ENCODE peak calls at places on chromosomes 5 and 9, in seven cellular contexts. One of them, this sample, is unnamed.

GRCh38 chr5:76274566-76274965 is 128.5 kb upstream of the IQGAP2 start:
- DNase-seq in psoas muscle: no peak
- DNase-seq in SJSA1: no peak
- DNase-seq in fibroblast of the aortic adventitia: no peak
- DNase-seq in A673: peak
- DNase-seq in heart right ventricle: no peak
- DNase-seq in HL-60: no peak
- DNase-seq in this sample: no peak

GRCh38 chr5:88954511-88954910 is 71.5 kb upstream of the MEF2C start:
- DNase-seq in psoas muscle: no peak
- DNase-seq in heart right ventricle: no peak
- DNase-seq in HL-60: no peak
- DNase-seq in A673: no peak
- DNase-seq in SJSA1: no peak
- DNase-seq in fibroblast of the aortic adventitia: peak
- DNase-seq in this sample: no peak

GRCh38 chr5:42499016-42499415 is 75.8 kb downstream of the GHR start:
- DNase-seq in psoas muscle: no peak
- DNase-seq in A673: no peak
- DNase-seq in heart right ventricle: no peak
- DNase-seq in HL-60: no peak
- DNase-seq in SJSA1: no peak
- DNase-seq in fibroblast of the aortic adventitia: no peak
- DNase-seq in this sample: no peak

GRCh38 chr9:69546265-69546664 is 125.9 kb downstream of the APBA1 start:
- DNase-seq in A673: peak
- DNase-seq in psoas muscle: no peak
- DNase-seq in SJSA1: no peak
- DNase-seq in fibroblast of the aortic adventitia: no peak
- DNase-seq in heart right ventricle: no peak
- DNase-seq in HL-60: no peak
- DNase-seq in this sample: no peak

GRCh38 chr5:151523335-151523734 is 67.8 kb downstream of the FAT2 start:
- DNase-seq in heart right ventricle: no peak
- DNase-seq in fibroblast of the aortic adventitia: peak
- DNase-seq in HL-60: peak
- DNase-seq in SJSA1: peak
- DNase-seq in A673: peak
- DNase-seq in psoas muscle: no peak
- DNase-seq in this sample: peak

GRCh38 chr5:66876266-66876807 is 280.1 kb downstream of the MAST4 start:
- DNase-seq in HL-60: no peak
- DNase-seq in SJSA1: no peak
- DNase-seq in A673: no peak
- DNase-seq in fibroblast of the aortic adventitia: no peak
- DNase-seq in psoas muscle: no peak
- DNase-seq in heart right ventricle: no peak
- DNase-seq in this sample: no peak

GRCh38 chr9:80885894-80886293 is 803.5 kb downstream of the TLE1 start:
- DNase-seq in fibroblast of the aortic adventitia: peak
- DNase-seq in heart right ventricle: peak
- DNase-seq in SJSA1: no peak
- DNase-seq in psoas muscle: no peak
- DNase-seq in A673: peak
- DNase-seq in HL-60: peak
- DNase-seq in this sample: no peak

GRCh38 chr9:34513567-34514214 is 9.1 kb downstream of the ENHO start:
- DNase-seq in SJSA1: no peak
- DNase-seq in fibroblast of the aortic adventitia: peak
- DNase-seq in HL-60: no peak
- DNase-seq in A673: peak
- DNase-seq in heart right ventricle: no peak
- DNase-seq in psoas muscle: no peak
- DNase-seq in this sample: no peak

GRCh38 chr9:136985027-136985602 is 2.3 kb downstream of the LCNL1 start:
- DNase-seq in HL-60: no peak
- DNase-seq in A673: no peak
- DNase-seq in fibroblast of the aortic adventitia: no peak
- DNase-seq in SJSA1: no peak
- DNase-seq in heart right ventricle: no peak
- DNase-seq in psoas muscle: no peak
- DNase-seq in this sample: no peak

GRCh38 chr5:14809369-14810144 is 62.0 kb downstream of the ANKH start:
- DNase-seq in psoas muscle: peak
- DNase-seq in A673: peak
- DNase-seq in HL-60: peak
- DNase-seq in fibroblast of the aortic adventitia: peak
- DNase-seq in SJSA1: peak
- DNase-seq in heart right ventricle: peak
- DNase-seq in this sample: peak

GRCh38 chr9:96232539-96233241 is 69.3 kb downstream of the HSD17B3 start:
- DNase-seq in HL-60: peak
- DNase-seq in A673: peak
- DNase-seq in psoas muscle: peak
- DNase-seq in SJSA1: no peak
- DNase-seq in heart right ventricle: peak
- DNase-seq in fibroblast of the aortic adventitia: peak
- DNase-seq in this sample: peak

GRCh38 chr9:105385372-105385985 is 62.4 kb upstream of the FSD1L start:
- DNase-seq in HL-60: peak
- DNase-seq in psoas muscle: peak
- DNase-seq in heart right ventricle: peak
- DNase-seq in fibroblast of the aortic adventitia: peak
- DNase-seq in A673: no peak
- DNase-seq in SJSA1: no peak
- DNase-seq in this sample: peak

GRCh38 chr5:150538007-150538917 is 30.3 kb downstream of the NDST1 start:
- DNase-seq in fibroblast of the aortic adventitia: peak
- DNase-seq in psoas muscle: no peak
- DNase-seq in heart right ventricle: peak
- DNase-seq in HL-60: no peak
- DNase-seq in A673: no peak
- DNase-seq in SJSA1: no peak
- DNase-seq in this sample: peak

GRCh38 chr5:157494178-157494830 is 34.3 kb downstream of the NIPAL4 start:
- DNase-seq in A673: no peak
- DNase-seq in fibroblast of the aortic adventitia: no peak
- DNase-seq in HL-60: peak
- DNase-seq in psoas muscle: no peak
- DNase-seq in heart right ventricle: no peak
- DNase-seq in SJSA1: no peak
- DNase-seq in this sample: no peak

GRCh38 chr5:116848974-116849586 is 274.5 kb upstream of the SEMA6A start:
- DNase-seq in psoas muscle: no peak
- DNase-seq in heart right ventricle: no peak
- DNase-seq in SJSA1: no peak
- DNase-seq in fibroblast of the aortic adventitia: no peak
- DNase-seq in A673: no peak
- DNase-seq in HL-60: no peak
- DNase-seq in this sample: no peak

GRCh38 chr5:151448038-151448985 is 909 bp downstream of the SLC36A1 start:
- DNase-seq in psoas muscle: no peak
- DNase-seq in HL-60: peak
- DNase-seq in SJSA1: no peak
- DNase-seq in heart right ventricle: peak
- DNase-seq in fibroblast of the aortic adventitia: peak
- DNase-seq in A673: peak
- DNase-seq in this sample: peak

GRCh38 chr9:100933656-100934055 is 94.9 kb upstream of the PLPPR1 start:
- DNase-seq in HL-60: no peak
- DNase-seq in heart right ventricle: no peak
- DNase-seq in fibroblast of the aortic adventitia: peak
- DNase-seq in SJSA1: no peak
- DNase-seq in A673: no peak
- DNase-seq in psoas muscle: no peak
- DNase-seq in this sample: no peak

GRCh38 chr9:13728917-13729811 is 449.7 kb upstream of the MPDZ start:
- DNase-seq in SJSA1: no peak
- DNase-seq in HL-60: no peak
- DNase-seq in A673: no peak
- DNase-seq in fibroblast of the aortic adventitia: peak
- DNase-seq in psoas muscle: peak
- DNase-seq in heart right ventricle: peak
- DNase-seq in this sample: no peak

GRCh38 chr5:160543395-160543794 is 121.7 kb downstream of the PTTG1 start:
- DNase-seq in SJSA1: no peak
- DNase-seq in fibroblast of the aortic adventitia: no peak
- DNase-seq in psoas muscle: no peak
- DNase-seq in HL-60: no peak
- DNase-seq in A673: no peak
- DNase-seq in heart right ventricle: no peak
- DNase-seq in this sample: no peak

GRCh38 chr5:5492087-5492933 is 69.8 kb downstream of the ICE1 start:
- DNase-seq in fibroblast of the aortic adventitia: peak
- DNase-seq in SJSA1: no peak
- DNase-seq in psoas muscle: no peak
- DNase-seq in A673: peak
- DNase-seq in heart right ventricle: peak
- DNase-seq in HL-60: peak
- DNase-seq in this sample: peak
- H3K4me3 ChIP-seq in fibroblast of the aortic adventitia: no peak
- H3K4me3 ChIP-seq in SJSA1: no peak
- H3K4me3 ChIP-seq in psoas muscle: no peak
- H3K4me3 ChIP-seq in A673: no peak
- H3K4me3 ChIP-seq in heart right ventricle: no peak
- H3K4me3 ChIP-seq in HL-60: no peak
- H3K4me3 ChIP-seq in this sample: no peak

GRCh38 chr5:153659337-153659736 is 168.9 kb downstream of the GRIA1 start:
- DNase-seq in HL-60: no peak
- DNase-seq in SJSA1: no peak
- DNase-seq in heart right ventricle: no peak
- DNase-seq in A673: no peak
- DNase-seq in fibroblast of the aortic adventitia: peak
- DNase-seq in psoas muscle: no peak
- DNase-seq in this sample: peak

GRCh38 chr5:153658151-153658550 is 167.7 kb downstream of the GRIA1 start:
- DNase-seq in A673: no peak
- DNase-seq in heart right ventricle: no peak
- DNase-seq in HL-60: no peak
- DNase-seq in psoas muscle: no peak
- DNase-seq in fibroblast of the aortic adventitia: no peak
- DNase-seq in SJSA1: no peak
- DNase-seq in this sample: no peak

GRCh38 chr5:153658606-153659005 is 168.1 kb downstream of the GRIA1 start:
- DNase-seq in HL-60: no peak
- DNase-seq in fibroblast of the aortic adventitia: no peak
- DNase-seq in A673: no peak
- DNase-seq in heart right ventricle: no peak
- DNase-seq in SJSA1: no peak
- DNase-seq in psoas muscle: no peak
- DNase-seq in this sample: no peak

GRCh38 chr5:153660919-153661318 is 170.4 kb downstream of the GRIA1 start:
- DNase-seq in heart right ventricle: no peak
- DNase-seq in HL-60: no peak
- DNase-seq in fibroblast of the aortic adventitia: no peak
- DNase-seq in psoas muscle: no peak
- DNase-seq in A673: peak
- DNase-seq in SJSA1: no peak
- DNase-seq in this sample: no peak

DNA sequence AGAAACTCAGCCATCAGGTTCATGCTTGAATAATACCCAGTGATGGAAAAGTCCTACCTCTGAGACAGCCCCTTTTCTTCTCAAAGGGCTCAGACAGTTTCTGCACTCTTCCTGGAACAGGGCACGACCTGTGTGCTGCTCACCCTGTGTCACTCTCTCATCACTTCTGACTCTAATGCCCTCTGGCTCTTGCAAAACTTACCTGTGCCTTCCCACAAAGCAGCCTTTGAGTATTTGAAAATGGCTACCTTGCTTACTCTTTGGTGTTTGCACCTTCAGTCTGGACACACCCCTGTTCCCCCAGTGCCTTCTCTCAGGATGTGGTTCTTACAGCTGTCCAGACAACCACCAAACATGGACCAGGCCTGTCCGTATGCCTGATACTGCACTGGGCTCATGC is 171.4 kb downstream of the GRIA1 start:
- DNase-seq in SJSA1: no peak
- DNase-seq in A673: no peak
- DNase-seq in HL-60: no peak
- DNase-seq in heart right ventricle: no peak
- DNase-seq in psoas muscle: no peak
- DNase-seq in fibroblast of the aortic adventitia: no peak
- DNase-seq in this sample: peak
- H3K4me3 ChIP-seq in SJSA1: no peak
- H3K4me3 ChIP-seq in A673: no peak
- H3K4me3 ChIP-seq in HL-60: no peak
- H3K4me3 ChIP-seq in heart right ventricle: no peak
- H3K4me3 ChIP-seq in psoas muscle: no peak
- H3K4me3 ChIP-seq in fibroblast of the aortic adventitia: no peak
- H3K4me3 ChIP-seq in this sample: no peak

GRCh38 chr5:17216176-17216973 is 1.1 kb upstream of the BASP1 start:
- DNase-seq in A673: peak
- DNase-seq in heart right ventricle: peak
- DNase-seq in SJSA1: peak
- DNase-seq in HL-60: peak
- DNase-seq in fibroblast of the aortic adventitia: peak
- DNase-seq in psoas muscle: peak
- DNase-seq in this sample: peak
- H3K4me3 ChIP-seq in A673: peak
- H3K4me3 ChIP-seq in heart right ventricle: no peak
- H3K4me3 ChIP-seq in SJSA1: peak
- H3K4me3 ChIP-seq in HL-60: peak
- H3K4me3 ChIP-seq in fibroblast of the aortic adventitia: peak
- H3K4me3 ChIP-seq in psoas muscle: peak
- H3K4me3 ChIP-seq in this sample: no peak

GRCh38 chr5:109049565-109049964 is 301.9 kb downstream of the FER start:
- DNase-seq in fibroblast of the aortic adventitia: no peak
- DNase-seq in SJSA1: no peak
- DNase-seq in A673: no peak
- DNase-seq in heart right ventricle: no peak
- DNase-seq in HL-60: no peak
- DNase-seq in psoas muscle: no peak
- DNase-seq in this sample: no peak

DNA sequence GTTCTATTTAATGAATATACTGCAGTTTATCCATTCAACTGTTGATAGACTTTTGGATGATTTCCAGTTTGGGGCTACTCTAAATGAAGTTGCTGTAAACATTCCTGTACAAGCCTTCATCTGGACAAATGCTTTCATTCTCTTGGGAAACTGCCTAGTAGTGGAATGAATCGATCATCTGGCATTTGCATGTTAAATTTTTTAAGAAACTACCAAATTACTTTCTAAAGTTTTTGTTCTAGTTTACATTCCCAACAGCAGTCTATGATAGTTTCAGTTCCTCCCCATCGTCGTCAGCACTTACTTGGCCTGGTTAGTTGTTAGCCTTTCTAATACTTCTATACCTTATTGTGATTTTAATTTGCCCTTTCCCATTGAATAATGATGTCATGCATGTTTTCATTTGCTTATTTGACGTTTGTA is 306.3 kb downstream of the FER start:
- DNase-seq in psoas muscle: no peak
- DNase-seq in SJSA1: no peak
- DNase-seq in HL-60: no peak
- DNase-seq in fibroblast of the aortic adventitia: peak
- DNase-seq in heart right ventricle: no peak
- DNase-seq in A673: no peak
- DNase-seq in this sample: no peak
- H3K4me3 ChIP-seq in psoas muscle: no peak
- H3K4me3 ChIP-seq in SJSA1: no peak
- H3K4me3 ChIP-seq in HL-60: no peak
- H3K4me3 ChIP-seq in fibroblast of the aortic adventitia: no peak
- H3K4me3 ChIP-seq in heart right ventricle: no peak
- H3K4me3 ChIP-seq in A673: no peak
- H3K4me3 ChIP-seq in this sample: no peak

This sample was measured in adrenal gland.